ENCODE peak calls at places on chromosomes 4 and X, in four cellular contexts. V is ovary, U is substantia nigra, H is tibial artery. T is an unnamed sample.

GRCh38 chr4:142091085-142091513 is 454.7 kb downstream of the IL15 start:
- DNase-seq in V (no peak), U (no peak), H (peak; percentile 66), T (peak; percentile 99)

GRCh38 chr4:174005422-174005821 is 278.0 kb downstream of the FBXO8 start:
- DNase-seq in V (no peak), U (no peak), H (no peak), T (peak; percentile 81)

GRCh38 chr4:173934933-173935620 is 348.4 kb downstream of the FBXO8 start:
- DNase-seq in V (no peak), U (no peak), H (no peak), T (peak; percentile 18)

GRCh38 chr4:83340692-83341343 is 6.2 kb upstream of the HPSE start:
- DNase-seq in V (no peak), U (no peak), H (no peak), T (no peak)

GRCh38 chrX:64975491-64975890 is 759 bp downstream of the ZC4H2 start:
- DNase-seq in V (peak; percentile 40), U (peak; percentile 3), H (peak; percentile 57), T (peak; percentile 14)

GRCh38 chr4:76305971-76306881 is at the start of gene STBD1:
- DNase-seq in V (peak; percentile 80), U (peak; percentile 30), H (peak; percentile 93), T (peak; percentile 65)

GRCh38 chr4:142405021-142405991 is 440.8 kb downstream of the INPP4B start:
- DNase-seq in V (peak; percentile 40), U (peak; percentile 3), H (peak; percentile 68), T (peak; percentile 25)

GRCh38 chr4:127143460-127144190 is 489.1 kb upstream of the INTU start:
- DNase-seq in V (no peak), U (no peak), H (no peak), T (peak; percentile 81)

GRCh38 chrX:1453951-1454785 is 1.5 kb upstream of the ASMTL start:
- DNase-seq in V (peak; percentile 94), U (no peak), H (peak; percentile 92), T (peak; percentile 85)
- H3K27ac ChIP-seq in V (peak overlapping the region; percentile 53), U (no peak overlapping the region), H (peak overlapping the region; percentile 94), T (no peak overlapping the region)

GRCh38 chrX:97397371-97397770 is 513.7 kb downstream of the RPA4 start:
- DNase-seq in V (no peak), U (no peak), H (no peak), T (no peak)

GRCh38 chrX:97400492-97400891 is 516.8 kb downstream of the RPA4 start:
- DNase-seq in V (no peak), U (no peak), H (no peak), T (no peak)

GRCh38 chrX:97401154-97401553 is 517.4 kb downstream of the RPA4 start:
- DNase-seq in V (no peak), U (no peak), H (no peak), T (no peak)

GRCh38 chrX:97399400-97399799 is 515.7 kb downstream of the RPA4 start:
- DNase-seq in V (no peak), U (no peak), H (no peak), T (no peak)

GRCh38 chrX:97398030-97398551 is 514.4 kb downstream of the RPA4 start:
- DNase-seq in V (no peak), U (no peak), H (no peak), T (no peak)
- H3K27ac ChIP-seq in V (no peak overlapping the region), U (no peak overlapping the region), H (no peak overlapping the region), T (no peak overlapping the region)

DNA sequence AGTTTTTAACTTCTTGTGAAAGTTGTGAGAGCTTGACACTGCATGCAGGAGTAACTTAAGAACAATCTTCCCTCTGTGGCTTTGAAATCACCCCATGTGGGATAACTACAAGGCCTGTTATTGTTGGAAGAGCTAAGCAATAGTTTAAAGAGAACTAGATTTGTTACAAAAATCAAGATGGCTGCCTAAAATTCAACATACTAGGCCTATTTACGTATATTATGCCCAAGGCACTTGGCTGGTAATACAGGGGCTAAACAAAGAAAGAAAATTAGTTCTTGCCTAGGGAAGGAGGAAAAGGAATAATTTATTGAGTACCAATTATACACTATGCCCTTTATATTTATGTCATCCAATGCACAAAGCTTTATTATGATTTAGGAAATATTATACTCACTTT is 36.1 kb downstream of the DMD start:
- DNase-seq in V (no peak), U (no peak), H (no peak), T (no peak)
- H3K27ac ChIP-seq in V (no peak overlapping the region), U (no peak overlapping the region), H (no peak overlapping the region), T (no peak overlapping the region)

GRCh38 chr4:168923526-168924194 is 86.4 kb downstream of the CBR4 start:
- DNase-seq in V (no peak), U (peak; percentile 18), H (no peak), T (peak; percentile 75)
- H3K27ac ChIP-seq in V (no peak overlapping the region), U (no peak overlapping the region), H (peak overlapping the region; percentile 15), T (peak overlapping the region; percentile 56)

DNA sequence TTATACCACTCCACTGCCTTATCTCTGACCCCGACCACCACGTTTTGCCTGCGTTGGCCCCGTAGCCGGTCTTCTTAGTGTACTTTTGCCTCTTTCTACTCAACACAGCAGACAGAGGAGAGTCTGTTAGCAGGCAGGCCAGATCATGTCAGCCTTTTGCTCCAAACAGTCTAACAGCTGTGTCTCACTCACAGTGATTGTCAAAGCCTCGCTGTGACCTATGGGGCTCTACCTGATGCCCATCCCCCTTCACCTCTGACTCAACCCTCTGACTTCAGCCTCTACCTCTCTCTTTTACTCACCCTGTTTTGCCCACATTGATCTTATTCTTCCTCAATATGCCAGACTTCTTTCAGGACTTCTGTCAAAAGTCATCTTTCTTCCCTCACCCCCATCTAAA is 127.1 kb downstream of the TRIML1 start:
- DNase-seq in V (no peak), U (no peak), H (no peak), T (no peak)
- H3K27ac ChIP-seq in V (no peak overlapping the region), U (no peak overlapping the region), H (no peak overlapping the region), T (no peak overlapping the region)

GRCh38 chrX:69948398-69948797 is 101.3 kb downstream of the AWAT2 start:
- DNase-seq in V (no peak), U (no peak), H (no peak), T (no peak)

GRCh38 chrX:69951756-69952155 is 98.0 kb downstream of the AWAT2 start:
- DNase-seq in V (no peak), U (no peak), H (no peak), T (no peak)
- H3K27ac ChIP-seq in V (no peak overlapping the region), U (no peak overlapping the region), H (no peak overlapping the region), T (no peak overlapping the region)

GRCh38 chr4:25795566-25796454 is 67.0 kb downstream of the SEL1L3 start:
- DNase-seq in V (no peak), U (no peak), H (no peak), T (peak; percentile 68)
- H3K27ac ChIP-seq in V (no peak overlapping the region), U (no peak overlapping the region), H (no peak overlapping the region), T (peak overlapping the region; percentile 34)

GRCh38 chr4:156948738-156949137 is 22.9 kb downstream of the PDGFC start:
- DNase-seq in V (no peak), U (no peak), H (no peak), T (no peak)
- H3K27ac ChIP-seq in V (no peak overlapping the region), U (no peak overlapping the region), H (peak overlapping the region; percentile 78), T (no peak overlapping the region)

DNA sequence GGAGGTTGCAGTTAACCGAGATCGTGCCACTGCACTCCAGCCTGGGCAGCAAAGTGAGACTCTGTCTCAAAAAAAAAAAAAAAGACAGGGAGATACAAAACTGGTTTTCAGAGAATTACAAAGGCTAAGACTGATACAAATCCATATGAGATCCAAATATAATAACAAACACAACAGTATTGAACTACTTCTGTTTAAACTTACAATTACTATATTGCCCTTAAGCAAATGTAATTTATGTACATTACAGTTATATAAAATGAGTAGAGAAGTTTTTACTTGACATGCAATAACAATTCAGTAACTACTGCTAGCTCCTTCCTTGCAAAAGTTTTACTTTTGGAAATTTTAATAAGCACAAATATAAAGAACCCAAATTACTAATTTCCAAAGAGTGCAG is 52.6 kb upstream of the PABPC1L2A start:
- DNase-seq in V (no peak), U (no peak), H (no peak), T (no peak)
- H3K27ac ChIP-seq in V (no peak overlapping the region), U (no peak overlapping the region), H (no peak overlapping the region), T (no peak overlapping the region)